ENCODE peak calls at places on chromosomes 13 and 19, in ten cellular contexts. G is transverse colon; P is GM03348; J is stimulated activated CD8-positive, alpha-beta memory T cell treated with anti-CD3 and anti-CD28 coated beads, Interleukin-4, amount 100 ng/mL, for 24 hours; L is ovary; U is central memory CD8-positive, alpha-beta T cell; E is EL; F is activated effector memory CD4-positive, alpha-beta T cell treated with anti-CD3 and anti-CD28 coated beads, Interleukin-2, amount 50 U/mL, for 16 hours; A is non-pigmented ciliary epithelial cell; Z is amygdala. V is an unnamed sample.

GRCh38 chr19:41295506-41295905 is 14.5 kb upstream of the CCDC97 start:
- DNase-seq in G (no peak), P (no peak), J (no peak), L (no peak), U (no peak), E (no peak), F (no peak), A (no peak), Z (no peak), V (no peak)

GRCh38 chr19:1268392-1269064 is 604 bp upstream of the CIRBP start:
- DNase-seq in G (no peak), P (no peak), J (no peak), L (no peak), U (no peak), E (no peak), F (no peak), A (no peak), Z (no peak), V (no peak)

GRCh38 chr19:42242071-42242511 is 311 bp downstream of the GSK3A start:
- DNase-seq in G (no peak), P (peak), J (no peak), L (no peak), U (no peak), E (no peak), F (peak), A (no peak), Z (peak), V (no peak)

GRCh38 chr13:85287528-85287927 is 511.7 kb downstream of the SLITRK6 start:
- DNase-seq in G (no peak), P (no peak), J (no peak), L (no peak), U (no peak), E (no peak), F (no peak), A (no peak), Z (no peak), V (no peak)

GRCh38 chr13:27309967-27310598 is 39.5 kb downstream of the RASL11A start:
- DNase-seq in G (no peak), P (no peak), J (no peak), L (no peak), U (no peak), E (peak), F (no peak), A (peak), Z (no peak), V (no peak)

GRCh38 chr13:20882206-20882605 is 20.3 kb downstream of the XPO4 start:
- DNase-seq in G (no peak), P (no peak), J (no peak), L (no peak), U (no peak), E (peak), F (no peak), A (no peak), Z (no peak), V (no peak)

GRCh38 chr13:50400035-50400726 is 384.9 kb downstream of the KCNRG start:
- DNase-seq in G (no peak), P (no peak), J (no peak), L (no peak), U (no peak), E (peak), F (no peak), A (no peak), Z (peak), V (peak)

GRCh38 chr19:4177146-4177545 is 5.2 kb downstream of the SIRT6 start:
- DNase-seq in G (no peak), P (no peak), J (no peak), L (no peak), U (no peak), E (no peak), F (no peak), A (no peak), Z (no peak), V (no peak)

GRCh38 chr13:37141011-37141410 is 35.5 kb upstream of the CSNK1A1L start:
- DNase-seq in G (no peak), P (no peak), J (no peak), L (no peak), U (no peak), E (no peak), F (no peak), A (no peak), Z (no peak), V (no peak)

GRCh38 chr13:75480691-75481175 is 1.2 kb downstream of the TBC1D4 start:
- DNase-seq in G (peak), P (peak), J (no peak), L (peak), U (no peak), E (peak), F (no peak), A (no peak), Z (peak), V (peak)

GRCh38 chr13:47859129-47859528 is 141.9 kb downstream of the SUCLA2 start:
- DNase-seq in G (no peak), P (peak), J (no peak), L (no peak), U (no peak), E (peak), F (no peak), A (no peak), Z (no peak), V (no peak)

GRCh38 chr19:3770136-3771032 is 1.6 kb downstream of the RAX2 start:
- DNase-seq in G (no peak), P (no peak), J (no peak), L (no peak), U (no peak), E (no peak), F (no peak), A (no peak), Z (no peak), V (no peak)

GRCh38 chr19:28437390-28438346 is 775.3 kb downstream of the UQCRFS1 start:
- DNase-seq in G (no peak), P (no peak), J (no peak), L (no peak), U (no peak), E (no peak), F (no peak), A (no peak), Z (no peak), V (no peak)

GRCh38 chr19:38247126-38247525 is 9.0 kb downstream of the PPP1R14A start:
- DNase-seq in G (no peak), P (no peak), J (no peak), L (no peak), U (no peak), E (no peak), F (no peak), A (no peak), Z (no peak), V (no peak)

GRCh38 chr19:48325265-48325910 is at the start of gene EMP3:
- DNase-seq in G (peak), P (peak), J (peak), L (peak), U (peak), E (peak), F (peak), A (peak), Z (no peak), V (no peak)

GRCh38 chr13:97302611-97303010 is 80.5 kb downstream of the MBNL2 start:
- DNase-seq in G (no peak), P (no peak), J (no peak), L (no peak), U (no peak), E (no peak), F (no peak), A (no peak), Z (no peak), V (no peak)

GRCh38 chr13:48069573-48069972 is 25.3 kb downstream of the MED4 start:
- DNase-seq in G (no peak), P (no peak), J (no peak), L (no peak), U (no peak), E (no peak), F (no peak), A (no peak), Z (no peak), V (no peak)

GRCh38 chr13:29105779-29106178 is 285.6 kb downstream of the MTUS2 start:
- DNase-seq in G (no peak), P (no peak), J (no peak), L (no peak), U (no peak), E (no peak), F (no peak), A (no peak), Z (no peak), V (no peak)

GRCh38 chr13:63554157-63554556 is 2138.5 kb upstream of the PCDH20 start:
- DNase-seq in G (no peak), P (no peak), J (no peak), L (no peak), U (no peak), E (no peak), F (no peak), A (no peak), Z (no peak), V (no peak)

GRCh38 chr13:30752991-30753616 is 17.8 kb downstream of the ALOX5AP start:
- DNase-seq in G (no peak), P (no peak), J (no peak), L (no peak), U (no peak), E (no peak), F (no peak), A (no peak), Z (no peak), V (no peak)

GRCh38 chr13:110913911-110914292 is 967 bp downstream of the ANKRD10 start:
- DNase-seq in G (no peak), P (no peak), J (no peak), L (no peak), U (no peak), E (no peak), F (no peak), A (no peak), Z (peak), V (no peak)

GRCh38 chr13:113307491-113307890 is 10.5 kb downstream of the LAMP1 start:
- DNase-seq in G (no peak), P (no peak), J (no peak), L (no peak), U (no peak), E (no peak), F (no peak), A (no peak), Z (no peak), V (no peak)

GRCh38 chr19:19063183-19064097 is at the start of gene SLC25A42:
- DNase-seq in G (peak), P (peak), J (peak), L (peak), U (peak), E (peak), F (peak), A (peak), Z (peak), V (peak)

GRCh38 chr19:18832331-18833140 is 777 bp downstream of the UPF1 start:
- DNase-seq in G (peak), P (peak), J (no peak), L (no peak), U (no peak), E (peak), F (peak), A (no peak), Z (no peak), V (no peak)

GRCh38 chr13:27273658-27274425 is 3.2 kb downstream of the RASL11A start:
- DNase-seq in G (no peak), P (no peak), J (no peak), L (no peak), U (no peak), E (no peak), F (no peak), A (no peak), Z (no peak), V (no peak)

GRCh38 chr19:2167896-2168618 is 4.3 kb downstream of the DOT1L start:
- DNase-seq in G (peak), P (no peak), J (no peak), L (no peak), U (no peak), E (peak), F (no peak), A (no peak), Z (no peak), V (peak)

GRCh38 chr19:33212773-33213172 is 12.9 kb downstream of the SLC7A10 start:
- DNase-seq in G (no peak), P (no peak), J (no peak), L (no peak), U (no peak), E (no peak), F (no peak), A (no peak), Z (no peak), V (no peak)

GRCh38 chr13:92187378-92187989 is 789.1 kb downstream of the GPC5 start:
- DNase-seq in G (no peak), P (peak), J (no peak), L (no peak), U (no peak), E (peak), F (no peak), A (peak), Z (no peak), V (no peak)

GRCh38 chr13:23159587-23160240 is 21.1 kb upstream of the SGCG start:
- DNase-seq in G (no peak), P (peak), J (no peak), L (no peak), U (no peak), E (no peak), F (no peak), A (no peak), Z (no peak), V (no peak)

GRCh38 chr19:33260628-33261418 is 35.2 kb upstream of the SLC7A10 start:
- DNase-seq in G (no peak), P (no peak), J (no peak), L (no peak), U (no peak), E (no peak), F (no peak), A (no peak), Z (no peak), V (no peak)

GRCh38 chr19:41925208-41926003 is 2.8 kb downstream of the ERFL start:
- DNase-seq in G (no peak), P (no peak), J (no peak), L (no peak), U (no peak), E (no peak), F (no peak), A (no peak), Z (no peak), V (no peak)

GRCh38 chr13:112573710-112574109 is 14.2 kb downstream of the TUBGCP3 start:
- DNase-seq in G (no peak), P (no peak), J (no peak), L (no peak), U (no peak), E (no peak), F (no peak), A (no peak), Z (no peak), V (no peak)

GRCh38 chr19:16386619-16387240 is 62.1 kb downstream of the KLF2 start:
- DNase-seq in G (no peak), P (peak), J (no peak), L (no peak), U (peak), E (peak), F (peak), A (peak), Z (no peak), V (no peak)

GRCh38 chr19:3243851-3244700 is 19.6 kb downstream of the CELF5 start:
- DNase-seq in G (peak), P (peak), J (peak), L (peak), U (no peak), E (peak), F (peak), A (no peak), Z (no peak), V (no peak)

V was measured in substantia nigra.